ENCODE peak calls at places on chromosomes 13 and 19, in seven cellular contexts. H is Daoy; W is A172; M is stimulated activated naive CD4-positive, alpha-beta T cell; U is AG04449; V is GM04504; T is amniotic stem cell. L is an unnamed sample.

GRCh38 chr19:3923912-3924311 is 9.0 kb upstream of the NMRK2 start:
- DNase-seq in V (no peak), T (no peak), W (no peak), U (no peak), M (no peak), H (no peak), L (no peak)

GRCh38 chr19:1455336-1456120 is 5.6 kb downstream of the APC2 start:
- DNase-seq in H (peak; percentile 72), T (no peak), M (peak; percentile 69), V (no peak), W (peak; percentile 64), U (no peak), L (no peak)

GRCh38 chr19:289651-290538 is 1.3 kb downstream of the PLPP2 start:
- DNase-seq in M (no peak), U (no peak), W (peak; percentile 79), V (no peak), T (no peak), H (peak; percentile 91), L (peak; percentile 62)

GRCh38 chr19:16739546-16739945 is 19.9 kb downstream of the NWD1 start:
- DNase-seq in T (no peak), V (no peak), M (no peak), U (no peak), W (no peak), H (no peak), L (no peak)

GRCh38 chr19:4559569-4559968 is at the start of gene SEMA6B:
- DNase-seq in V (no peak), T (no peak), W (peak; percentile 55), U (no peak), H (no peak), M (no peak), L (no peak)

GRCh38 chr19:28727133-28727834 is 485.7 kb downstream of the UQCRFS1 start:
- DNase-seq in M (no peak), V (no peak), W (no peak), H (peak; percentile 47), U (no peak), T (no peak), L (no peak)

GRCh38 chr13:97573011-97573410 is 139.0 kb downstream of the RAP2A start:
- DNase-seq in M (no peak), H (no peak), U (no peak), W (no peak), V (no peak), T (no peak), L (no peak)

GRCh38 chr19:29945433-29945832 is 3.4 kb downstream of the URI1 start:
- DNase-seq in U (no peak), H (no peak), V (no peak), T (no peak), M (no peak), W (no peak), L (no peak)

GRCh38 chr19:47280183-47280797 is 5.6 kb downstream of the INAFM1 start:
- DNase-seq in H (peak; percentile 62), V (no peak), W (no peak), M (peak; percentile 37), U (no peak), T (no peak), L (peak; percentile 38)

GRCh38 chr13:110834572-110834971 is 80.3 kb downstream of the ANKRD10 start:
- DNase-seq in V (no peak), H (no peak), U (no peak), W (no peak), T (no peak), M (no peak), L (no peak)

GRCh38 chr13:83003185-83003584 is 879.1 kb downstream of the SLITRK1 start:
- DNase-seq in V (no peak), W (no peak), M (no peak), T (no peak), U (no peak), H (no peak), L (no peak)

GRCh38 chr13:34942732-34943674 is 933 bp downstream of the NBEA start:
- DNase-seq in W (peak; percentile 11), U (no peak), V (no peak), M (no peak), H (peak; percentile 31), T (no peak), L (no peak)

GRCh38 chr13:113935081-113935511 is 38.8 kb downstream of the C13orf46 start:
- DNase-seq in T (no peak), H (no peak), V (no peak), M (no peak), U (no peak), W (no peak), L (no peak)

GRCh38 chr13:40096357-40096911 is 441.0 kb downstream of the COG6 start:
- DNase-seq in M (no peak), V (no peak), H (no peak), U (no peak), T (no peak), W (no peak), L (peak; percentile 1)

GRCh38 chr13:81326913-81327312 is 986.0 kb upstream of the SPRY2 start:
- DNase-seq in T (no peak), W (no peak), M (no peak), H (no peak), V (no peak), U (no peak), L (no peak)

GRCh38 chr13:41268764-41269163 is 5.4 kb upstream of the MTRF1 start:
- DNase-seq in W (peak; percentile 14), T (no peak), U (no peak), V (no peak), M (no peak), H (no peak), L (no peak)

GRCh38 chr13:32210081-32210480 is 105.1 kb downstream of the ZAR1L start:
- DNase-seq in U (no peak), M (no peak), W (no peak), T (no peak), H (no peak), V (no peak), L (no peak)

GRCh38 chr13:33169273-33169980 is 116.1 kb downstream of the STARD13 start:
- DNase-seq in W (peak; percentile 66), U (peak; percentile 74), T (no peak), V (no peak), H (peak; percentile 69), M (no peak), L (no peak)

GRCh38 chr19:18593367-18594095 is 4.9 kb downstream of the REX1BD start:
- DNase-seq in W (no peak), U (no peak), H (no peak), T (no peak), V (no peak), M (no peak), L (no peak)

GRCh38 chr19:29675650-29676186 is 10.5 kb downstream of the PLEKHF1 start:
- DNase-seq in U (no peak), H (no peak), V (no peak), T (no peak), W (no peak), M (no peak), L (no peak)

GRCh38 chr19:46023311-46023779 is 492 bp upstream of the PGLYRP1 start:
- DNase-seq in W (no peak), V (no peak), H (no peak), M (no peak), T (no peak), U (no peak), L (no peak)

GRCh38 chr19:49390131-49390977 is 2.3 kb downstream of the KASH5 start:
- DNase-seq in M (no peak), V (no peak), W (no peak), T (no peak), U (no peak), H (no peak), L (no peak)

GRCh38 chr19:44846455-44847143 is 502 bp downstream of the NECTIN2 start:
- DNase-seq in T (peak; percentile 11), U (no peak), W (no peak), V (no peak), H (peak; percentile 39), M (no peak), L (no peak)

GRCh38 chr19:56400485-56400884 is 3.6 kb upstream of the ZNF583 start:
- DNase-seq in W (no peak), H (no peak), V (no peak), M (no peak), T (no peak), U (no peak), L (no peak)

GRCh38 chr19:5041168-5042038 is 72.5 kb downstream of the KDM4B start:
- DNase-seq in H (no peak), M (no peak), V (no peak), W (no peak), U (no peak), T (no peak), L (no peak)

GRCh38 chr19:1006711-1007398 is 6.6 kb downstream of the GRIN3B start:
- DNase-seq in U (no peak), H (no peak), M (no peak), T (no peak), V (no peak), W (no peak), L (no peak)

GRCh38 chr19:41564515-41565383 is 11.2 kb upstream of the CEACAM21 start:
- DNase-seq in H (peak; percentile 41), T (no peak), W (no peak), M (peak; percentile 33), U (no peak), V (no peak), L (no peak)

GRCh38 chr13:110875243-110875642 is 39.6 kb downstream of the ANKRD10 start:
- DNase-seq in V (no peak), M (no peak), W (no peak), H (no peak), U (no peak), T (no peak), L (no peak)

GRCh38 chr13:49975826-49976225 is 21.0 kb upstream of the TRIM13 start:
- DNase-seq in V (no peak), M (no peak), T (no peak), H (no peak), U (no peak), W (no peak), L (no peak)